ENCODE peak calls at places on chromosomes 16 and 17, in five cellular contexts. One of them, this sample, is unnamed.

GRCh38 chr17:45813051-45813731 is 29.1 kb downstream of the CRHR1 start:
- DNase-seq in lower leg skin: no peak
- DNase-seq in right atrium auricular region: no peak
- DNase-seq in endothelial cell: peak; percentile 73
- DNase-seq in activated CD4-positive, CD25-positive, alpha-beta regulatory T cell: no peak
- DNase-seq in this sample: no peak

GRCh38 chr17:57636985-57637667 is 108.0 kb downstream of the CCDC182 start:
- DNase-seq in activated CD4-positive, CD25-positive, alpha-beta regulatory T cell: no peak
- DNase-seq in endothelial cell: no peak
- DNase-seq in lower leg skin: no peak
- DNase-seq in right atrium auricular region: no peak
- DNase-seq in this sample: no peak

GRCh38 chr16:68420366-68420765 is 27.9 kb downstream of the SMPD3 start:
- DNase-seq in right atrium auricular region: no peak
- DNase-seq in endothelial cell: no peak
- DNase-seq in lower leg skin: no peak
- DNase-seq in activated CD4-positive, CD25-positive, alpha-beta regulatory T cell: no peak
- DNase-seq in this sample: no peak

GRCh38 chr17:46195939-46196338 is 2.7 kb upstream of the KANSL1 start:
- DNase-seq in activated CD4-positive, CD25-positive, alpha-beta regulatory T cell: no peak
- DNase-seq in endothelial cell: no peak
- DNase-seq in lower leg skin: no peak
- DNase-seq in right atrium auricular region: no peak
- DNase-seq in this sample: no peak

GRCh38 chr17:32575865-32576264 is 89.1 kb downstream of the CDK5R1 start:
- DNase-seq in lower leg skin: no peak
- DNase-seq in right atrium auricular region: no peak
- DNase-seq in activated CD4-positive, CD25-positive, alpha-beta regulatory T cell: no peak
- DNase-seq in endothelial cell: no peak
- DNase-seq in this sample: no peak

GRCh38 chr17:50173335-50173941 is 7.6 kb downstream of the SGCA start:
- DNase-seq in endothelial cell: no peak
- DNase-seq in activated CD4-positive, CD25-positive, alpha-beta regulatory T cell: no peak
- DNase-seq in lower leg skin: no peak
- DNase-seq in right atrium auricular region: no peak
- DNase-seq in this sample: no peak

GRCh38 chr17:44071198-44071520 is 624 bp downstream of the G6PC3 start:
- DNase-seq in lower leg skin: no peak
- DNase-seq in right atrium auricular region: no peak
- DNase-seq in activated CD4-positive, CD25-positive, alpha-beta regulatory T cell: no peak
- DNase-seq in endothelial cell: no peak
- DNase-seq in this sample: no peak

GRCh38 chr17:9108166-9108565 is 86.9 kb downstream of the NTN1 start:
- DNase-seq in lower leg skin: no peak
- DNase-seq in endothelial cell: no peak
- DNase-seq in right atrium auricular region: no peak
- DNase-seq in activated CD4-positive, CD25-positive, alpha-beta regulatory T cell: no peak
- DNase-seq in this sample: no peak

GRCh38 chr17:1591474-1592090 is 29.0 kb upstream of the PITPNA start:
- DNase-seq in right atrium auricular region: no peak
- DNase-seq in activated CD4-positive, CD25-positive, alpha-beta regulatory T cell: no peak
- DNase-seq in lower leg skin: no peak
- DNase-seq in endothelial cell: no peak
- DNase-seq in this sample: no peak

GRCh38 chr16:535446-536405 is 8.2 kb downstream of the CAPN15 start:
- DNase-seq in activated CD4-positive, CD25-positive, alpha-beta regulatory T cell: no peak
- DNase-seq in right atrium auricular region: peak; percentile 63
- DNase-seq in lower leg skin: peak; percentile 51
- DNase-seq in endothelial cell: no peak
- DNase-seq in this sample: no peak

GRCh38 chr17:74814453-74814852 is 38.3 kb upstream of the NAT9 start:
- DNase-seq in activated CD4-positive, CD25-positive, alpha-beta regulatory T cell: no peak
- DNase-seq in lower leg skin: no peak
- DNase-seq in endothelial cell: no peak
- DNase-seq in right atrium auricular region: no peak
- DNase-seq in this sample: no peak

GRCh38 chr16:64907844-64908243 is 214.0 kb downstream of the CDH11 start:
- DNase-seq in right atrium auricular region: no peak
- DNase-seq in endothelial cell: no peak
- DNase-seq in activated CD4-positive, CD25-positive, alpha-beta regulatory T cell: no peak
- DNase-seq in lower leg skin: no peak
- DNase-seq in this sample: no peak

GRCh38 chr17:3529817-3530741 is 27.5 kb downstream of the TRPV3 start:
- DNase-seq in right atrium auricular region: peak; percentile 78
- DNase-seq in lower leg skin: peak; percentile 48
- DNase-seq in activated CD4-positive, CD25-positive, alpha-beta regulatory T cell: no peak
- DNase-seq in endothelial cell: no peak
- DNase-seq in this sample: no peak

GRCh38 chr17:79628861-79629547 is 18.2 kb upstream of the RBFOX3 start:
- DNase-seq in lower leg skin: no peak
- DNase-seq in endothelial cell: peak; percentile 1
- DNase-seq in activated CD4-positive, CD25-positive, alpha-beta regulatory T cell: no peak
- DNase-seq in right atrium auricular region: peak; percentile 51
- DNase-seq in this sample: peak; percentile 38

GRCh38 chr16:6382787-6383515 is 949.7 kb upstream of the RBFOX1 start:
- DNase-seq in endothelial cell: no peak
- DNase-seq in activated CD4-positive, CD25-positive, alpha-beta regulatory T cell: no peak
- DNase-seq in lower leg skin: no peak
- DNase-seq in right atrium auricular region: no peak
- DNase-seq in this sample: no peak

GRCh38 chr17:68957944-68958343 is 2.8 kb upstream of the ABCA8 start:
- DNase-seq in activated CD4-positive, CD25-positive, alpha-beta regulatory T cell: no peak
- DNase-seq in lower leg skin: no peak
- DNase-seq in endothelial cell: no peak
- DNase-seq in right atrium auricular region: no peak
- DNase-seq in this sample: no peak

GRCh38 chr16:16163571-16163970 is 59.7 kb downstream of the ABCC6 start:
- DNase-seq in right atrium auricular region: no peak
- DNase-seq in activated CD4-positive, CD25-positive, alpha-beta regulatory T cell: no peak
- DNase-seq in endothelial cell: no peak
- DNase-seq in lower leg skin: no peak
- DNase-seq in this sample: no peak

GRCh38 chr16:58492735-58493134 is 7.2 kb upstream of the NDRG4 start:
- DNase-seq in lower leg skin: no peak
- DNase-seq in right atrium auricular region: no peak
- DNase-seq in endothelial cell: no peak
- DNase-seq in activated CD4-positive, CD25-positive, alpha-beta regulatory T cell: no peak
- DNase-seq in this sample: no peak

GRCh38 chr16:89409161-89409711 is 81.1 kb downstream of the ANKRD11 start:
- DNase-seq in lower leg skin: no peak
- DNase-seq in right atrium auricular region: no peak
- DNase-seq in endothelial cell: no peak
- DNase-seq in activated CD4-positive, CD25-positive, alpha-beta regulatory T cell: peak; percentile 24
- DNase-seq in this sample: no peak

GRCh38 chr16:47143329-47143676 is 442 bp downstream of the NETO2 start:
- DNase-seq in endothelial cell: peak; percentile 86
- DNase-seq in activated CD4-positive, CD25-positive, alpha-beta regulatory T cell: peak; percentile 29
- DNase-seq in right atrium auricular region: no peak
- DNase-seq in lower leg skin: no peak
- DNase-seq in this sample: no peak

GRCh38 chr17:14737984-14738651 is 437.2 kb downstream of the HS3ST3B1 start:
- DNase-seq in lower leg skin: peak; percentile 71
- DNase-seq in right atrium auricular region: peak; percentile 84
- DNase-seq in endothelial cell: no peak
- DNase-seq in activated CD4-positive, CD25-positive, alpha-beta regulatory T cell: no peak
- DNase-seq in this sample: peak; percentile 81

GRCh38 chr17:18074566-18075272 is 13.0 kb upstream of the DRG2 start:
- DNase-seq in lower leg skin: no peak
- DNase-seq in activated CD4-positive, CD25-positive, alpha-beta regulatory T cell: no peak
- DNase-seq in right atrium auricular region: no peak
- DNase-seq in endothelial cell: no peak
- DNase-seq in this sample: no peak